ENCODE peak calls at places on chromosomes 4 and X, in seven cellular contexts. M is Peyer's patch; D is K562; O is adrenal gland; Z is brain microvascular endothelial cell; H is CD8-positive, alpha-beta T cell; R is A549. P is an unnamed sample.

GRCh38 chr4:3703677-3704521 is 62.3 kb upstream of the ADRA2C start:
- DNase-seq in O (no peak), M (peak), D (no peak), H (no peak), Z (no peak), R (no peak), P (peak)

GRCh38 chr4:74768857-74769525 is 25.3 kb downstream of the BTC start:
- DNase-seq in D (no peak), R (peak), O (no peak), M (no peak), Z (peak), H (no peak), P (no peak)

GRCh38 chr4:153465922-153466636 is at the start of gene TMEM131L:
- DNase-seq in O (peak), D (peak), M (peak), H (peak), R (peak), Z (peak), P (peak)

GRCh38 chrX:38192007-38192625 is 28.6 kb downstream of the SRPX start:
- DNase-seq in Z (no peak), R (peak), D (peak), O (peak), M (no peak), H (no peak), P (peak)

GRCh38 chr4:37138789-37139188 is 105.8 kb upstream of the NWD2 start:
- DNase-seq in D (no peak), O (no peak), H (no peak), M (no peak), R (no peak), Z (no peak), P (no peak)

GRCh38 chr4:73707269-73707875 is 33.0 kb upstream of the CXCL8 start:
- DNase-seq in M (no peak), D (no peak), R (no peak), O (no peak), Z (no peak), H (no peak), P (no peak)

GRCh38 chr4:150090836-150091235 is 12.6 kb downstream of the DCLK2 start:
- DNase-seq in M (no peak), Z (no peak), D (no peak), H (no peak), O (no peak), R (no peak), P (no peak)

GRCh38 chrX:40683245-40683644 is 35.9 kb upstream of the CXorf38 start:
- DNase-seq in D (no peak), O (no peak), R (no peak), H (no peak), M (no peak), Z (no peak), P (no peak)

GRCh38 chrX:154724999-154725756 is 25.7 kb downstream of the GAB3 start:
- DNase-seq in Z (no peak), O (no peak), H (no peak), R (no peak), D (no peak), M (no peak), P (no peak)

GRCh38 chr4:38743866-38744265 is 38.9 kb downstream of the TLR10 start:
- DNase-seq in M (no peak), R (no peak), O (no peak), Z (no peak), H (no peak), D (no peak), P (no peak)

GRCh38 chrX:134676440-134676839 is 18.2 kb upstream of the PLAC1 start:
- DNase-seq in O (no peak), D (no peak), Z (peak), R (peak), M (no peak), H (no peak), P (no peak)

GRCh38 chrX:44908198-44908597 is 35.2 kb downstream of the KDM6A start:
- DNase-seq in M (no peak), Z (no peak), H (no peak), D (no peak), O (no peak), R (no peak), P (no peak)

GRCh38 chr4:45442466-45442865 is 681.4 kb downstream of the GABRG1 start:
- DNase-seq in Z (no peak), R (peak), M (no peak), D (no peak), O (no peak), H (no peak), P (peak)

GRCh38 chr4:84792366-84793301 is 173.9 kb downstream of the WDFY3 start:
- DNase-seq in R (no peak), O (no peak), D (no peak), H (no peak), Z (no peak), M (no peak), P (no peak)

GRCh38 chr4:111228874-111229273 is 606.0 kb upstream of the PITX2 start:
- DNase-seq in Z (no peak), R (no peak), M (no peak), D (no peak), H (no peak), O (no peak), P (no peak)

GRCh38 chr4:146193628-146194027 is 18.1 kb downstream of the LSM6 start:
- DNase-seq in M (no peak), R (no peak), O (no peak), Z (no peak), D (no peak), H (no peak), P (no peak)

GRCh38 chr4:73433140-73433539 is 2.9 kb upstream of the AFP start:
- DNase-seq in D (no peak), H (no peak), Z (no peak), M (no peak), O (no peak), R (no peak), P (no peak)

GRCh38 chr4:96598465-96598864 is 758.6 kb downstream of the PDHA2 start:
- DNase-seq in H (no peak), M (no peak), D (no peak), R (no peak), Z (no peak), O (no peak), P (peak)

GRCh38 chr4:53313510-53313909 is 52.4 kb downstream of the SCFD2 start:
- DNase-seq in R (peak), D (no peak), H (no peak), M (no peak), O (no peak), Z (peak), P (peak)

GRCh38 chr4:62640296-62640695 is 1440.2 kb downstream of the ADGRL3 start:
- DNase-seq in H (no peak), Z (no peak), R (no peak), O (no peak), M (no peak), D (no peak), P (no peak)

DNA sequence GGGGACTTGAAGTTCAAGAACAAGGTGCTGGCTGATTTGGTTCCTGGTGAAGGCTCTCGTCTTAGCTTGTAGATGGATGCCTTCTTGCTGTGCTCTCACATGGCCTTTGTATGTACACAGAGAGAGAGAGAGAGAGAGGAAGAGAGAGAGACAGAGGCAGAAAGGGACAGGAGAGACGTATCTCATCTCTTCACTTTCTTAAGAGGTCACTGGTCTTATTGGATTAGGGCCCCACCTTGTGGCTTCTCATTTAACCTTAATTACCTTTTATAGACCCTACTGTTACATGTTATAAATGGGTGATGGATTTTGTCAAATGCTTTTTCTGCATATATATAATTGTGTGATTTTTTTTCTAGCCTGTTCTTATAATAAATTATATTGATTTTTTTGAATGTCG is 1444.2 kb downstream of the ADGRL3 start:
- DNase-seq in R (peak), O (no peak), M (no peak), D (no peak), Z (peak), H (no peak), P (peak)
- TF ChIP-seq CTCF in R (no peak), O (no peak), M (no peak), D (no peak), Z (peak), H (no peak), P (peak)

DNA sequence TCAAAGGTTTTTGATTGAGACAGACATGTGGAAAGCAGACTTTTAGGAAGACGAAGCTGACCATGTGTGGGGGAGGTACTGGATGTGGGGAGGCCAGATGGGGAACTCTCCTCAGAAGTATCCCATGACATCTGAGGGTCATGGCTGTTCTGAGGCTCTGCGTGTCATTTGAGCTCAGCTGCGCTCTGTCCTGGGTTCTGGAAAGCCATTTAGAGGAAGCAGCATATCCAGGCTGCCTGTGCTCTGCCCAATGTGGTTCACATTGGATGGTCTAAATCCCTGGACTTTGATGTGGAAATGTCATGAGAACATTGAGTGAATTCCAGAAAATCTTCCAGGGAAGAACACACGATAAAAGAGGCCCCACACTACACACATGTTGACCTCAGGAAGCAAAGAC is 73.5 kb upstream of the C1QTNF7 start:
- DNase-seq in R (no peak), O (no peak), Z (no peak), M (no peak), H (no peak), D (no peak), P (no peak)
- H3K27ac ChIP-seq in R (no peak), O (no peak), Z (no peak), M (no peak), H (no peak), D (no peak), P (no peak)

GRCh38 chrX:80282535-80282934 is 137.7 kb upstream of the TENT5D start:
- DNase-seq in O (no peak), H (no peak), M (no peak), D (no peak), R (no peak), Z (no peak), P (no peak)
- TF ChIP-seq CTCF in O (peak), H (no peak), M (no peak), D (no peak), R (peak), Z (no peak), P (peak)

DNA sequence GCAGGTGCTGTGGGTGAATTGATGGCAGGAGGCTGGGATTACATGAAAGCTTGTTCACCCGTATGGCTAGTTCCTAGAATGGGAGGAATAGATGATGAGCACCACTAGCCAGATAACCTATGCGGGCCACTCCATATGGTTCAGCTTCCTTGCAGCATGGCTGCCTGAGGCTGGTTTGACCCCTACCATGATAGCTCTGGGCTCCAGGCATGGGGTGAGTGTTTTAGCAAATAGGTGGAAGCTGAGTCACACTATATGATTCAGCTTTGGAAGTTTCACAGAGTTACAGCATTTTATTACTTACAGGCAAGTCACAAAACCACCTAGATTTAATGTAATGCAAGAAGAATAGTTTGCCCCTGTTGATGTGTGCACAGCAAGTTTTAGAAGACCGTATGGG is 603.2 kb downstream of the STIM2 start:
- DNase-seq in H (no peak), D (no peak), R (peak), O (no peak), Z (no peak), M (no peak), P (no peak)
- H3K27ac ChIP-seq in H (no peak), D (no peak), R (no peak), O (no peak), Z (no peak), M (no peak), P (no peak)

DNA sequence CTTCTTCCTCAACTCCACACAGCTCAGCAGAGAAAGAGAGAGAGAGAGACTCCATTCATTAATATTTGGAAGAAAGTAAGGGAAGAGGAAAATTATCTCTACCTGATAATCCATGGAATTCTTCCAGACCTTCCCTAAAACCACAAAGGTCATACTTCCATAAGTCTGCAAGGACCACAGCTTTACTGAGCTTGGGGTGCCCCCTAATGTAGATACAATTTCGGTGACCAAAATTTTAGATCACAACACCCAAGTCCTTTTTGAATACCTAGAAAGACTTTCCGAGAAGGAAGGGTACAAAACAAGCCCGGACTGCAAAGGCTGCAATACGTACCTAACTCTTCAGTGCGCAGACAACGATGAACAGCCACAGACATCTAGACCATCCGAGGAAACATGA is 523.9 kb downstream of the GLUD2 start:
- DNase-seq in O (no peak), M (no peak), Z (no peak), R (no peak), H (no peak), D (no peak), P (no peak)
- TF ChIP-seq CTCF in O (no peak), M (no peak), Z (no peak), R (no peak), H (no peak), D (no peak), P (no peak)

GRCh38 chr4:5747746-5748365 is 36.9 kb downstream of the EVC start:
- DNase-seq in Z (peak), O (no peak), D (no peak), R (no peak), M (no peak), H (no peak), P (no peak)
- H3K27ac ChIP-seq in Z (peak), O (no peak), D (no peak), R (no peak), M (no peak), H (no peak), P (no peak)

P was measured in neural progenitor cell.